ENCODE peak calls at places on chromosomes 16 and 17, in seven cellular contexts. X, F, O, T, A, P and G are unnamed samples.

GRCh38 chr17:41666708-41667279 is 21.9 kb upstream of the EIF1 start:
- DNase-seq in A (peak; percentile 76), T (peak; percentile 92), O (peak; percentile 91), X (peak; percentile 85), F (peak; percentile 66), P (peak; percentile 81), G (peak; percentile 76)

GRCh38 chr17:5044630-5045029 is 9.4 kb upstream of the SLC52A1 start:
- DNase-seq in X (no peak), T (peak; percentile 21), A (no peak), O (no peak), P (no peak), F (no peak), G (no peak)

GRCh38 chr16:88705076-88705684 is 1.0 kb downstream of the RNF166 start:
- DNase-seq in X (no peak), F (peak; percentile 21), A (no peak), P (no peak), O (no peak), T (no peak), G (peak; percentile 47)

GRCh38 chr17:31051517-31051916 is 43.3 kb upstream of the NF1 start:
- DNase-seq in X (no peak), O (no peak), T (no peak), P (no peak), F (peak; percentile 19), A (no peak), G (no peak)

GRCh38 chr16:23466162-23466885 is 13.3 kb upstream of the COG7 start:
- DNase-seq in F (peak; percentile 98), T (no peak), P (no peak), X (no peak), A (no peak), O (no peak), G (peak; percentile 32)

GRCh38 chr16:57960826-57961472 is 10.0 kb downstream of the CNGB1 start:
- DNase-seq in A (no peak), X (no peak), T (no peak), F (no peak), P (no peak), O (no peak), G (no peak)

GRCh38 chr16:49780436-49780835 is 75.5 kb downstream of the ZNF423 start:
- DNase-seq in A (no peak), F (no peak), P (no peak), X (no peak), O (no peak), T (no peak), G (no peak)

GRCh38 chr17:37488009-37488604 is 1.6 kb upstream of the DUSP14 start:
- DNase-seq in T (peak; percentile 18), X (no peak), P (no peak), O (peak; percentile 72), F (peak; percentile 98), A (no peak), G (peak; percentile 98)

GRCh38 chr17:66260688-66261087 is 31.5 kb upstream of the APOH start:
- DNase-seq in X (no peak), P (no peak), A (no peak), T (no peak), F (no peak), O (no peak), G (no peak)

GRCh38 chr16:84739349-84740124 is 39.7 kb downstream of the USP10 start:
- DNase-seq in A (no peak), X (no peak), T (no peak), F (peak; percentile 96), O (no peak), P (no peak), G (peak; percentile 90)

GRCh38 chr17:32117399-32117798 is 24.9 kb upstream of the RHOT1 start:
- DNase-seq in X (no peak), P (no peak), O (no peak), T (no peak), F (no peak), A (no peak), G (no peak)

GRCh38 chr16:11379420-11379819 is 34.2 kb downstream of the RMI2 start:
- DNase-seq in P (no peak), X (no peak), O (no peak), A (no peak), F (peak; percentile 60), T (peak; percentile 85), G (no peak)

GRCh38 chr16:803751-804075 is 3.2 kb upstream of the GNG13 start:
- DNase-seq in F (no peak), O (no peak), X (no peak), A (no peak), T (no peak), P (no peak), G (no peak)

GRCh38 chr16:57807968-57808528 is 5.8 kb upstream of the KIFC3 start:
- DNase-seq in A (peak; percentile 39), O (peak; percentile 89), X (peak; percentile 78), T (peak; percentile 63), P (peak; percentile 47), F (peak; percentile 54), G (peak; percentile 94)

GRCh38 chr17:81479672-81480071 is 32.9 kb downstream of the ACTG1 start:
- DNase-seq in T (no peak), P (no peak), F (no peak), A (no peak), X (no peak), O (no peak), G (no peak)

GRCh38 chr17:50055055-50055425 is 870 bp upstream of the ITGA3 start:
- DNase-seq in F (no peak), T (no peak), A (no peak), O (peak; percentile 84), X (no peak), P (no peak), G (no peak)

GRCh38 chr17:2943971-2944370 is 119.4 kb downstream of the OR1D5 start:
- DNase-seq in F (no peak), A (no peak), P (no peak), O (no peak), X (no peak), T (no peak), G (no peak)

GRCh38 chr17:17445925-17446665 is 30.7 kb upstream of the MED9 start:
- DNase-seq in A (no peak), T (no peak), F (peak; percentile 89), O (no peak), P (no peak), X (no peak), G (peak; percentile 84)